ENCODE peak calls at places on chromosomes 12 and 14, in five cellular contexts. V is HCT116, W is ovary, D is IMR-90, P is gastrocnemius medialis. X is an unnamed sample.

GRCh38 chr12:124466200-124467128 is 100.9 kb downstream of the NCOR2 start:
- DNase-seq in D (peak; percentile 16), V (no peak), P (no peak), W (no peak), X (no peak)

GRCh38 chr14:39614292-39614923 is 182.2 kb upstream of the FBXO33 start:
- DNase-seq in P (no peak), W (no peak), V (no peak), D (no peak), X (no peak)

GRCh38 chr12:2306012-2306411 is 253.2 kb downstream of the CACNA1C start:
- DNase-seq in W (no peak), D (peak; percentile 38), V (no peak), P (no peak), X (no peak)

GRCh38 chr12:90543393-90543792 is 411.6 kb downstream of the CCER1 start:
- DNase-seq in W (no peak), P (no peak), V (no peak), D (peak; percentile 44), X (no peak)

GRCh38 chr12:40157307-40157706 is 51.4 kb upstream of the SLC2A13 start:
- DNase-seq in V (no peak), P (no peak), D (no peak), W (no peak), X (no peak)

GRCh38 chr12:66514581-66514980 is 164.3 kb downstream of the GRIP1 start:
- DNase-seq in W (no peak), D (no peak), V (no peak), P (no peak), X (no peak)

GRCh38 chr12:105433804-105434203 is 103.3 kb downstream of the C12orf75 start:
- DNase-seq in D (peak; percentile 75), V (no peak), P (no peak), W (no peak), X (no peak)

GRCh38 chr14:21191809-21192446 is 36.1 kb upstream of the OR5AU1 start:
- DNase-seq in D (no peak), V (peak; percentile 35), P (no peak), W (peak; percentile 50), X (peak; percentile 59)

GRCh38 chr14:57533214-57533613 is 39.6 kb upstream of the CCDC198 start:
- DNase-seq in D (no peak), P (no peak), W (no peak), V (peak; percentile 22), X (no peak)

GRCh38 chr12:109098671-109099070 is 1.3 kb downstream of the UNG start:
- DNase-seq in P (no peak), D (no peak), V (no peak), W (no peak), X (no peak)

GRCh38 chr12:5716221-5716620 is 228.8 kb downstream of the ANO2 start:
- DNase-seq in V (no peak), D (peak; percentile 43), P (no peak), W (no peak), X (no peak)

GRCh38 chr12:12723147-12723680 is 6.0 kb downstream of the CDKN1B start:
- DNase-seq in P (no peak), W (no peak), V (no peak), D (peak; percentile 37), X (no peak)

GRCh38 chr14:68685419-68686211 is 107.3 kb downstream of the ZFP36L1 start:
- DNase-seq in P (no peak), V (peak; percentile 86), W (no peak), D (peak; percentile 84), X (no peak)

GRCh38 chr14:22883191-22883976 is at the start of gene REM2:
- DNase-seq in V (no peak), W (peak; percentile 36), P (no peak), D (no peak), X (no peak)

GRCh38 chr12:49225551-49226166 is 36.8 kb upstream of the TUBA1A start:
- DNase-seq in P (no peak), D (peak; percentile 40), W (no peak), V (no peak), X (no peak)

GRCh38 chr12:53295070-53295890 is at the start of gene PFDN5:
- DNase-seq in W (peak; percentile 84), P (peak; percentile 83), V (peak; percentile 82), D (peak; percentile 92), X (peak; percentile 80)
- TF ChIP-seq POLR2A in W (peak; percentile 62), P (peak; percentile 56), V (peak; percentile 88), D (peak; percentile 92), X (peak; percentile 43)

GRCh38 chr14:64812412-64812811 is 67.3 kb downstream of the SPTB start:
- DNase-seq in P (peak; percentile 66), V (peak; percentile 47), W (no peak), D (no peak), X (peak; percentile 43)
- H3K27ac ChIP-seq in P (peak overlapping the region; percentile 74), V (no peak overlapping the region), W (no peak overlapping the region), D (no peak overlapping the region), X (no peak overlapping the region)

DNA sequence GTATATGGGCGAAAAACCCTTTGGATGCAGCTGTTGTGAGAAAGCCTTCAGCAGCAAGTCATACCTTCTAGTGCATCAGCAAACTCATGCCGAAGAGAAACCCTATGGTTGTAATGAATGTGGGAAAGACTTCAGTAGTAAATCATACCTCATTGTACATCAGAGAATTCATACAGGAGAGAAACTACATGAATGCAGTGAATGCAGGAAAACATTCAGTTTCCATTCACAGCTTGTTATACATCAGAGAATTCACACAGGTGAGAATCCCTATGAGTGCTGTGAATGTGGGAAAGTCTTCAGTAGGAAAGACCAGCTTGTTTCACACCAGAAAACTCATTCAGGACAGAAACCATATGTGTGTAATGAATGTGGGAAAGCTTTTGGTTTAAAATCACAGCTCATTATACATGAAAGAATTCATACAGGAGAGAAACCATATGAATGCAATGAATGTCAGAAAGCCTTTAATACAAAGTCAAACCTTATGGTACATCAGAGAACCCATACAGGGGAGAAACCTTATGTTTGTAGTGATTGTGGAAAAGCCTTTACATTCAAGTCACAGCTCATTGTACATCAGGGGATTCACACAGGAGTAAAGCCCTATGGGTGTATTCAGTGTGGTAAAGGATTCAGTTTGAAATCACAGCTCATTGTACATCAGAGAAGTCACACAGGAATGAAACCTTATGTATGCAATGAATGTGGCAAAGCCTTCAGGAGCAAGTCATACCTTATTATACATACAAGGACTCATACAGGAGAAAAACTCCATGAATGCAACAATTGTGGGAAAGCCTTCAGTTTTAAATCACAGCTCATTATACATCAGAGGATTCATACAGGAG is 21.4 kb downstream of the ZNF268 start:
- DNase-seq in W (no peak), P (no peak), V (no peak), D (no peak), X (no peak)
- H3K9me3 ChIP-seq in W (peaks cover 38% of the 10 kb centered on the region), P (peaks cover 54% of the 10 kb centered on the region), V (peaks cover 52% of the 10 kb centered on the region), D (peaks cover 54% of the 10 kb centered on the region), X (peaks cover 82% of the 10 kb centered on the region)

GRCh38 chr14:100818221-100818699 is 7.7 kb upstream of the MEG3 start:
- DNase-seq in V (no peak), D (no peak), P (no peak), W (no peak), X (no peak)

GRCh38 chr14:100816950-100817901 is 8.7 kb upstream of the MEG3 start:
- DNase-seq in W (no peak), P (no peak), D (no peak), V (no peak), X (no peak)

GRCh38 chr14:100815478-100816285 is 10.2 kb upstream of the MEG3 start:
- DNase-seq in P (no peak), V (no peak), D (peak; percentile 87), W (no peak), X (no peak)

GRCh38 chr14:100819453-100819828 is 6.5 kb upstream of the MEG3 start:
- DNase-seq in P (no peak), V (no peak), W (no peak), D (no peak), X (no peak)

DNA sequence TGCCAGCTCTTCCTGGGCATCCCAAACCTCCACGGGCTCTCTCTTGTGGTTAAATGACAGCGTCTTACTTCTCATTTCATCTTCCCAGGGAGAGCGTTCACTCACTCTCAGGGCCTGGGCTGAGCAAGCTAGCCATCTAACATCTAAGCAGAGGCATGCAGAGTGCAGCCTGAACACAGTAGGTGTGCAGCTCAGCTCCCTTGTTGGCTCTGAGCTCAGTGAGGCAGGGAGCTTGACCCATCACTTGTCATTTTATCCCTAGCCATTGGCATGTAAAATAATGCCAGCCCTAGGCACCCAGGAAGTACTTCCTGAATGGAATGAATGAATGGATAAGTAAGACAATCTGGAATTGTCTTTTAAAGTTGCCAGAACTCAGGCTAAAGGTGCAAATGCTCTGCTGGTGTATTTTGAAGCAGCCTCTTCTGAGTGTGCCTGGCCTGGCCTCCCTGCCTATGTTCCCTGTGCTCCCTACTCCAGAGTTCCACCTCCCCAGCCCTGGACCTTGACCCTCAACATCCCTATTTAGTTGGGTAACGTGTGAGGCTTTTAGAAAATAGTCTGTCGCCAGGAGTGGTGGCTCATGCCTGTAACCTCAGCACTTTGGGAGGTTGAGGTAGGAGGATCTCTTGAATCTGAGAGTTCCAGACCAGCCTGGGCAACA is 9.5 kb upstream of the MEG3 start:
- DNase-seq in V (no peak), W (no peak), P (no peak), D (no peak), X (no peak)
- TF ChIP-seq POLR2A in V (no peak), W (no peak), P (no peak), D (no peak), X (no peak)

DNA sequence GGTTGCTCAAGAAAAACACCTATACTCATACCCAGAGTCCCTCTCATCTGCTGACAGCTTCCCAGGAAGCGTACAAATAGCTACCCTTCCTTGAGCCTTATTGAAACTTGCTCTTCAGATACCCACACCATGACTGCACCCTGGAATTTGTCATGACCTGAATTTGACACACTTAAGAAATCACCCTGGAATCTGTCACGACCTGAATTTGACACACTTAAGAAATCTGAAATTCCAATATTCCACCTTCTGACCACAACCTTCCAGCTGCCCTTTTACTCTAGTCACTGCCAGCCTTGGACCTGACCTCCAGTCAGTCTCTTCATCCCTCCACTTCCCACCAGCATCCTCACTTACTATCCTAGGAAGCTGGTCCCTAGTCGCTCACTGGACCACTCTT is 1.1 kb upstream of the HAL start:
- DNase-seq in W (no peak), P (no peak), V (no peak), D (no peak), X (no peak)
- H3K27ac ChIP-seq in W (no peak overlapping the region), P (no peak overlapping the region), V (no peak overlapping the region), D (no peak overlapping the region), X (no peak overlapping the region)

GRCh38 chr12:120408771-120409170 is 29.1 kb upstream of the COX6A1 start:
- DNase-seq in V (no peak), W (no peak), P (no peak), D (no peak), X (no peak)

GRCh38 chr12:120417917-120418316 is 20.0 kb upstream of the COX6A1 start:
- DNase-seq in W (no peak), D (no peak), P (no peak), V (no peak), X (no peak)

GRCh38 chr12:120416490-120417216 is 21.3 kb upstream of the COX6A1 start:
- DNase-seq in P (no peak), V (no peak), D (no peak), W (no peak), X (no peak)

GRCh38 chr12:120413901-120414695 is 23.8 kb upstream of the COX6A1 start:
- DNase-seq in V (no peak), W (no peak), P (no peak), D (no peak), X (no peak)

GRCh38 chr12:120412421-120412820 is 25.5 kb upstream of the COX6A1 start:
- DNase-seq in W (no peak), D (no peak), V (no peak), P (no peak), X (no peak)
- H3K9me3 ChIP-seq in W (no peaks in the 10 kb centered on the region), D (no peaks in the 10 kb centered on the region), V (no peaks in the 10 kb centered on the region), P (no peaks in the 10 kb centered on the region), X (no peaks in the 10 kb centered on the region)